ENCODE peak calls at places on chromosomes 1 and 21, in six cellular contexts. L is NCI-H2171 treated with DMSO at 0.1 percent for 48 hours, O is amygdala, J is HS-5, Z is HCEC 1CT, C is kidney glomerular epithelial cell. R is an unnamed sample.
A peak's percentile ranks its signal among the peaks of the same experiment; 100 is the strongest.

GRCh38 chr1:93328809-93329477 is 16.8 kb upstream of the DR1 start:
- DNase-seq in L (peak; percentile 85), O (no peak), J (no peak), Z (peak; percentile 42), C (no peak), R (peak; percentile 47)

GRCh38 chr1:225498539-225499135 is 70.8 kb upstream of the LBR start:
- DNase-seq in L (peak; percentile 67), O (no peak), J (peak; percentile 55), Z (peak; percentile 38), C (no peak), R (no peak)

GRCh38 chr1:1116701-1117468 is 996 bp upstream of the C1orf159 start:
- DNase-seq in L (no peak), O (no peak), J (no peak), Z (no peak), C (no peak), R (peak; percentile 30)

GRCh38 chr1:156641761-156642264 is at the start of gene BCAN:
- DNase-seq in L (peak; percentile 30), O (peak; percentile 51), J (no peak), Z (no peak), C (no peak), R (no peak)

GRCh38 chr1:31127266-31127665 is 61.7 kb upstream of the PUM1 start:
- DNase-seq in L (no peak), O (no peak), J (no peak), Z (peak; percentile 20), C (peak; percentile 26), R (peak; percentile 35)

GRCh38 chr1:241658081-241658793 is 6.2 kb downstream of the WDR64 start:
- DNase-seq in L (no peak), O (no peak), J (no peak), Z (peak; percentile 47), C (no peak), R (peak; percentile 31)

GRCh38 chr21:42833859-42834729 is 45.2 kb downstream of the WDR4 start:
- DNase-seq in L (no peak), O (no peak), J (no peak), Z (no peak), C (no peak), R (no peak)

GRCh38 chr1:201395936-201396335 is 3.2 kb downstream of the LAD1 start:
- DNase-seq in L (no peak), O (no peak), J (no peak), Z (no peak), C (no peak), R (no peak)

GRCh38 chr1:32126770-32127169 is 18.9 kb downstream of the KPNA6 start:
- DNase-seq in L (no peak), O (no peak), J (no peak), Z (no peak), C (no peak), R (no peak)

GRCh38 chr1:236261033-236261432 is 20.7 kb downstream of the ERO1B start:
- DNase-seq in L (no peak), O (no peak), J (no peak), Z (no peak), C (no peak), R (no peak)

GRCh38 chr21:21806711-21807597 is 808.7 kb downstream of the NCAM2 start:
- DNase-seq in L (no peak), O (no peak), J (no peak), Z (no peak), C (no peak), R (no peak)

GRCh38 chr1:145995964-145996432 is 381 bp downstream of the TXNIP start:
- DNase-seq in L (no peak), O (no peak), J (no peak), Z (no peak), C (peak; percentile 35), R (no peak)

GRCh38 chr1:154353460-154353904 is 28.2 kb downstream of the ATP8B2 start:
- DNase-seq in L (peak; percentile 27), O (no peak), J (no peak), Z (peak; percentile 74), C (peak; percentile 42), R (peak; percentile 64)

R was measured in EL.